ENCODE peak calls at places on chromosomes 16 and 17, in four cellular contexts. V is IMR-90, J is DND-41, H is mesenchymal stem cell. C is an unnamed sample.

GRCh38 chr17:63480826-63481487 is 4.1 kb downstream of the ACE start:
- DNase-seq in V (no peak), H (no peak), J (no peak), C (no peak)

GRCh38 chr16:49755291-49755611 is 100.7 kb downstream of the ZNF423 start:
- DNase-seq in H (peak; percentile 42), J (no peak), V (peak; percentile 12), C (peak; percentile 61)

GRCh38 chr16:87850009-87851006 is 19.0 kb downstream of the SLC7A5 start:
- DNase-seq in V (peak; percentile 31), H (peak; percentile 51), J (peak; percentile 82), C (peak; percentile 71)

GRCh38 chr17:83069931-83070374 is 9.5 kb upstream of the METRNL start:
- DNase-seq in V (no peak), H (no peak), J (no peak), C (no peak)

GRCh38 chr17:37607637-37608368 is 1.4 kb downstream of the SYNRG start:
- DNase-seq in H (no peak), V (no peak), J (peak; percentile 46), C (no peak)

GRCh38 chr16:28003923-28004322 is 59.6 kb downstream of the GSG1L start:
- DNase-seq in J (no peak), V (no peak), H (no peak), C (no peak)

GRCh38 chr17:29949708-29950107 is 8.3 kb downstream of the EFCAB5 start:
- DNase-seq in J (no peak), H (no peak), V (no peak), C (no peak)

GRCh38 chr16:14186954-14187306 is 115.8 kb downstream of the MRTFB start:
- DNase-seq in H (no peak), J (no peak), V (no peak), C (no peak)

GRCh38 chr16:67163903-67164558 is 514 bp upstream of the HSF4 start:
- DNase-seq in V (no peak), H (peak; percentile 51), J (no peak), C (no peak)

GRCh38 chr17:75105269-75106080 is 4.3 kb upstream of the ARMC7 start:
- DNase-seq in H (peak; percentile 56), V (peak; percentile 40), J (peak; percentile 35), C (peak; percentile 43)

GRCh38 chr16:23726710-23727109 is 13.7 kb upstream of the ERN2 start:
- DNase-seq in J (no peak), V (no peak), H (no peak), C (no peak)

GRCh38 chr16:85844786-85845185 is 45.3 kb downstream of the COX4I1 start:
- DNase-seq in J (no peak), V (peak; percentile 42), H (peak; percentile 12), C (no peak)

GRCh38 chr17:14873996-14874395 is 391.1 kb downstream of the PMP22 start:
- DNase-seq in H (no peak), V (no peak), J (no peak), C (no peak)

GRCh38 chr17:55451203-55451641 is 29.6 kb upstream of the MMD start:
- DNase-seq in J (peak; percentile 4), V (peak; percentile 69), H (peak; percentile 92), C (no peak)

GRCh38 chr17:71251276-71251675 is 869.5 kb upstream of the SOX9 start:
- DNase-seq in H (no peak), V (peak; percentile 41), J (no peak), C (no peak)

GRCh38 chr17:37568350-37569053 is 40.7 kb downstream of the SYNRG start:
- DNase-seq in J (no peak), V (peak; percentile 19), H (no peak), C (no peak)

GRCh38 chr17:79192503-79193500 is 118.2 kb downstream of the ENGASE start:
- DNase-seq in H (peak; percentile 17), V (peak; percentile 11), J (peak; percentile 49), C (peak; percentile 53)

GRCh38 chr16:50166511-50167500 is 13.7 kb downstream of the TENT4B start:
- DNase-seq in H (peak; percentile 25), J (no peak), V (no peak), C (no peak)

GRCh38 chr16:20904507-20905079 is 4.0 kb downstream of the LYRM1 start:
- DNase-seq in V (peak; percentile 60), H (peak; percentile 64), J (peak; percentile 42), C (peak; percentile 89)

GRCh38 chr17:41254861-41255260 is 323 bp upstream of the KRTAP9-9 start:
- DNase-seq in H (no peak), J (no peak), V (peak; percentile 34), C (no peak)

GRCh38 chr16:87963400-87963799 is 12.2 kb downstream of the BANP start:
- DNase-seq in J (no peak), H (peak; percentile 78), V (peak; percentile 93), C (peak; percentile 36)

GRCh38 chr17:32143525-32143865 is 1.2 kb downstream of the RHOT1 start:
- DNase-seq in J (no peak), H (no peak), V (no peak), C (no peak)

GRCh38 chr17:50909765-50910661 is 43.9 kb upstream of the TOB1 start:
- DNase-seq in V (no peak), J (peak; percentile 59), H (no peak), C (no peak)

GRCh38 chr16:51057102-51057793 is 93.8 kb downstream of the SALL1 start:
- DNase-seq in J (no peak), V (no peak), H (no peak), C (no peak)

GRCh38 chr17:47789611-47790520 is 31.7 kb downstream of the OSBPL7 start:
- DNase-seq in J (no peak), H (peak; percentile 60), V (peak; percentile 38), C (no peak)

GRCh38 chr17:36532435-36532975 is 2.2 kb downstream of the MYO19 start:
- DNase-seq in H (no peak), J (no peak), V (no peak), C (no peak)

GRCh38 chr16:78563905-78564304 is 464.5 kb downstream of the WWOX start:
- DNase-seq in H (peak; percentile 13), V (no peak), J (no peak), C (no peak)

GRCh38 chr16:49557070-49557446 is 183.5 kb downstream of the C16orf78 start:
- DNase-seq in H (no peak), J (no peak), V (no peak), C (no peak)

GRCh38 chr17:29597361-29598172 is 4.6 kb downstream of the ANKRD13B start:
- DNase-seq in J (no peak), V (no peak), H (no peak), C (no peak)

GRCh38 chr17:34639706-34640425 is 60.5 kb downstream of the TMEM132E start:
- DNase-seq in J (no peak), V (no peak), H (no peak), C (no peak)

GRCh38 chr17:34641368-34641767 is 62.0 kb downstream of the TMEM132E start:
- DNase-seq in V (no peak), H (no peak), J (no peak), C (no peak)

GRCh38 chr17:34637041-34637547 is 57.7 kb downstream of the TMEM132E start:
- DNase-seq in V (no peak), H (no peak), J (no peak), C (no peak)

GRCh38 chr17:34637548-34638525 is 58.5 kb downstream of the TMEM132E start:
- DNase-seq in H (peak; percentile 12), J (peak; percentile 83), V (peak; percentile 56), C (peak; percentile 82)

GRCh38 chr17:34638526-34639260 is 59.3 kb downstream of the TMEM132E start:
- DNase-seq in V (no peak), H (no peak), J (no peak), C (no peak)
- H2AFZ ChIP-seq in V (peak overlapping the region; percentile 89), H (no peak overlapping the region), J (peak overlapping the region; percentile 71), C (no peak overlapping the region)

DNA sequence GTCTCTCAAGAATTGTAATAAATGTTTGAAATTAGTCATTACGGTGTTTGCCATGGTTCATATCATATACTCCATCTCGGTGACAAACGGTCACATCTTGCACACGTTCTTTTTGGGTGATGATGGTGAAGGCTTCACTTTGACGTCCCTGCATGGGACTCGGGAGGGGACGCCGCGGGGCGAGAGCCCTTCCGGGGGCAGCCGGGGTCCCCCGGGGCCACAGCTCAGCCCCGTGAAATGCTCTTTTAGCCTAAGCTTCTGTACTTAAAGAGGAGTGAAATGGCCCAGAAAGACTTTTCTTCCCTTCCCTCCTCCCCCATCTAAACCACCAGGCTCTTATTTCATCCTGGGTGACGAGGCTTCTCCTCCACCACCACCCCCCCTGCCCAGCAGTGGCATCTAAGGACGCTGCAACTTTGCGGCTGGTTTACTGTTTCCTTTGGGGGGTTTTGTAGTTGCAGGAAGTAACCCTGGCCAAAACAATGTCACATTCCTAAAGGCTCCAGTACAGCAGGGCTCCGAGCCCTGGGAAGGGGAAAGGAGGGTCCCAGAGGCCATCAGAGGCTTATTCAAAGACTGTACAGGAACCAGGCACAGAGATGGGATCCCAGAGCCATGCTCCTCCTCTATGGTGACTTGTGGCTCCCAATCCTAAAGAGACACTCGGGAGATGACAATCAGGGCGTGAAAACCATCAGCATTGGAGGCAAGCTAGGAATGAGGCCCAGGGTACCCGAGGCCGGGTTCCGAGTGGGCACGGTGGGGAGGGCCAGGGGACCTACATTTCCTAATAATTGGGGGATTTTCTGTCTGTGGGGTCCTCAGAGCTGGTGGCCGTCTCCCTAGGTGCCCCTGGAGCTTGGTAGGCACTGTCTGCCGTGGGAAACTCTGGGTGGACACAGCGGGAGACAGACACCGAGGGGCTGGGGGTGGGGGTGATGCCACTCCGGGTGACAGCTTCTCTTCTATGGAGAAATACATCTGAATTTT is 312.8 kb upstream of the TNRC6C start:
- DNase-seq in V (no peak), H (no peak), J (peak; percentile 90), C (no peak)
- H3K27me3 ChIP-seq in V (peaks cover 30% of the 10 kb centered on the region), H (peaks cover 41% of the 10 kb centered on the region), J (no peaks in the 10 kb centered on the region), C (peaks cover 2% of the 10 kb centered on the region)

DNA sequence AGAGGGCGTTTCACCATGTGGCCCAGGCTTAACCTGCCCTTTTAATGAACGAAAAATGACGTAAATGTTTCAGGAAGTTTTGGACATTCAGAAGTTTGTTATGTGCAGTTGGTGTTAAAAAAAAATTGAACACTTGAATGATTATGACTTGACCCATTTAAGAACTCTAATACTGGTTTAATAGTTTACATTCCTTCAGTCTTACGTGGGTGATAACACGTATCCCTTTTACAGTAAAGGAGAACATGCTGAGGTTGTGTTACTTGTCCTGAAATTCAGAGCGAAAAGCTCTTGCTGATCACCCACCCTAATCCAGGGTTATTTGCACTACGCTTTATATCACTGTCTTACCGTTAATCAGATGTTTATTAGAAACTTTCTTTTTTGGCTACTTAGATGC is 1.7 kb downstream of the MLYCD start:
- DNase-seq in H (no peak), V (no peak), J (no peak), C (no peak)
- H3K9ac ChIP-seq in H (no peak overlapping the region), V (no peak overlapping the region), J (no peak overlapping the region), C (no peak overlapping the region)

GRCh38 chr17:57017625-57018024 is 39.7 kb downstream of the SCPEP1 start:
- DNase-seq in H (no peak), V (no peak), J (no peak), C (no peak)
- H2AFZ ChIP-seq in H (peak overlapping the region; percentile 11), V (no peak overlapping the region), J (no peak overlapping the region), C (no peak overlapping the region)

GRCh38 chr17:46766493-46767491 is 51.7 kb downstream of the WNT3 start:
- DNase-seq in V (no peak), J (no peak), H (no peak), C (no peak)
- H3K27me3 ChIP-seq in V (no peaks in the 10 kb centered on the region), J (no peaks in the 10 kb centered on the region), H (peaks cover 6% of the 10 kb centered on the region), C (no peaks in the 10 kb centered on the region)

C was measured in trophoblast cell.